ENCODE peak calls at places on chromosomes 13 and 19, in four cellular contexts. One of them, this sample, is unnamed.

GRCh38 chr13:98228661-98229349 is 51.7 kb upstream of the RNF113B start:
- DNase-seq in K562: no peak
- DNase-seq in WTC11: no peak
- DNase-seq in GM12878: no peak
- DNase-seq in this sample: no peak

GRCh38 chr13:75760182-75760981 is 124.3 kb downstream of the LMO7 start:
- DNase-seq in K562: no peak
- DNase-seq in WTC11: no peak
- DNase-seq in GM12878: no peak
- DNase-seq in this sample: peak

GRCh38 chr13:21849323-21849722 is 178.4 kb downstream of the FGF9 start:
- DNase-seq in K562: peak
- DNase-seq in WTC11: no peak
- DNase-seq in GM12878: peak
- DNase-seq in this sample: peak

GRCh38 chr19:38323276-38323675 is 3.6 kb downstream of the KCNK6 start:
- DNase-seq in K562: no peak
- DNase-seq in WTC11: no peak
- DNase-seq in GM12878: no peak
- DNase-seq in this sample: no peak

GRCh38 chr13:20263393-20264044 is 31.4 kb upstream of the GJB6 start:
- DNase-seq in K562: no peak
- DNase-seq in WTC11: no peak
- DNase-seq in GM12878: no peak
- DNase-seq in this sample: peak

GRCh38 chr13:94233401-94233800 is 246.1 kb downstream of the DCT start:
- DNase-seq in K562: no peak
- DNase-seq in WTC11: no peak
- DNase-seq in GM12878: no peak
- DNase-seq in this sample: no peak

GRCh38 chr19:33297401-33298145 is 4.8 kb downstream of the CEBPA start:
- DNase-seq in K562: no peak
- DNase-seq in WTC11: no peak
- DNase-seq in GM12878: no peak
- DNase-seq in this sample: no peak

GRCh38 chr13:78913656-78914055 is 254.7 kb upstream of the OBI1 start:
- DNase-seq in K562: no peak
- DNase-seq in WTC11: no peak
- DNase-seq in GM12878: no peak
- DNase-seq in this sample: no peak

GRCh38 chr13:77323858-77324257 is 3.0 kb downstream of the MYCBP2 start:
- DNase-seq in K562: no peak
- DNase-seq in WTC11: no peak
- DNase-seq in GM12878: no peak
- DNase-seq in this sample: no peak

GRCh38 chr13:43061496-43062280 is 38.3 kb downstream of the DNAJC15 start:
- DNase-seq in K562: no peak
- DNase-seq in WTC11: no peak
- DNase-seq in GM12878: no peak
- DNase-seq in this sample: no peak

GRCh38 chr13:43054803-43055802 is 31.7 kb downstream of the DNAJC15 start:
- DNase-seq in K562: no peak
- DNase-seq in WTC11: peak
- DNase-seq in GM12878: no peak
- DNase-seq in this sample: peak

GRCh38 chr13:43058836-43059235 is 35.5 kb downstream of the DNAJC15 start:
- DNase-seq in K562: no peak
- DNase-seq in WTC11: no peak
- DNase-seq in GM12878: no peak
- DNase-seq in this sample: no peak

GRCh38 chr13:43057653-43058317 is 34.4 kb downstream of the DNAJC15 start:
- DNase-seq in K562: no peak
- DNase-seq in WTC11: peak
- DNase-seq in GM12878: no peak
- DNase-seq in this sample: peak

GRCh38 chr13:43058318-43058674 is 34.9 kb downstream of the DNAJC15 start:
- DNase-seq in K562: no peak
- DNase-seq in WTC11: peak
- DNase-seq in GM12878: no peak
- DNase-seq in this sample: peak
- TF ChIP-seq CBFB in K562: no peak
- TF ChIP-seq CBFB in WTC11: no peak
- TF ChIP-seq CBFB in GM12878: no peak
- TF ChIP-seq CBFB in this sample: no peak

DNA sequence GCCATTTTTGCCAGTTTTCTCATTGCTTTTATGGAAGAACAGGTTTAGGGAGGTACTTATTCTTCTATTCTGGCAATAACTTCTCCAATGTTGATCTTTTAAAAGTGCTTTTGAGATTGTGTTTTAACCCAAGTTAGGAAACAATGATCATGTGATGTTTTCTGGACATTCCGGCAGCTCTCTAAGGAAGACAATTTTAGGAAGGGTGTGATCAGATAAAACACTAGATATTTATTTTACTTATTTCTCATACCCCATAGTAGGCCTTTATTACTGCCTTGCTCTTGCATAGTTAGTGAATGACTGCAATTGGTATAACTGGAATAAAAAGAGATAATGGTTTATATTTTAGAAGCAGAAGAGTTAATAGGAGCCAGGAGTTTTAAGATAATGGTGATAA is 68.4 kb upstream of the SPATA13 start:
- DNase-seq in K562: no peak
- DNase-seq in WTC11: no peak
- DNase-seq in GM12878: no peak
- DNase-seq in this sample: no peak
- TF ChIP-seq CBFB in K562: no peak
- TF ChIP-seq CBFB in WTC11: no peak
- TF ChIP-seq CBFB in GM12878: no peak
- TF ChIP-seq CBFB in this sample: no peak

GRCh38 chr19:58361900-58362271 is 665 bp downstream of the ZNF497 start:
- DNase-seq in K562: peak
- DNase-seq in WTC11: no peak
- DNase-seq in GM12878: no peak
- DNase-seq in this sample: peak
- TF ChIP-seq CBFB in K562: no peak
- TF ChIP-seq CBFB in WTC11: no peak
- TF ChIP-seq CBFB in GM12878: no peak
- TF ChIP-seq CBFB in this sample: no peak

GRCh38 chr19:58572818-58573657 is at the start of gene MZF1:
- DNase-seq in K562: peak
- DNase-seq in WTC11: peak
- DNase-seq in GM12878: peak
- DNase-seq in this sample: peak

GRCh38 chr19:58578430-58578925 is 5.3 kb upstream of the MZF1 start:
- DNase-seq in K562: no peak
- DNase-seq in WTC11: no peak
- DNase-seq in GM12878: no peak
- DNase-seq in this sample: no peak

GRCh38 chr19:58577581-58578429 is 4.7 kb upstream of the MZF1 start:
- DNase-seq in K562: no peak
- DNase-seq in WTC11: no peak
- DNase-seq in GM12878: no peak
- DNase-seq in this sample: no peak

GRCh38 chr19:58573658-58574164 is 576 bp upstream of the MZF1 start:
- DNase-seq in K562: no peak
- DNase-seq in WTC11: no peak
- DNase-seq in GM12878: no peak
- DNase-seq in this sample: no peak

GRCh38 chr19:58575183-58576041 is 2.3 kb upstream of the MZF1 start:
- DNase-seq in K562: peak
- DNase-seq in WTC11: peak
- DNase-seq in GM12878: peak
- DNase-seq in this sample: peak
- TF ChIP-seq CBFB in K562: no peak
- TF ChIP-seq CBFB in WTC11: no peak
- TF ChIP-seq CBFB in GM12878: no peak
- TF ChIP-seq CBFB in this sample: peak

GRCh38 chr13:42266464-42266863 is 5.5 kb upstream of the AKAP11 start:
- DNase-seq in K562: no peak
- DNase-seq in WTC11: no peak
- DNase-seq in GM12878: no peak
- DNase-seq in this sample: no peak
- TF ChIP-seq CBFB in K562: no peak
- TF ChIP-seq CBFB in WTC11: no peak
- TF ChIP-seq CBFB in GM12878: no peak
- TF ChIP-seq CBFB in this sample: no peak

DNA sequence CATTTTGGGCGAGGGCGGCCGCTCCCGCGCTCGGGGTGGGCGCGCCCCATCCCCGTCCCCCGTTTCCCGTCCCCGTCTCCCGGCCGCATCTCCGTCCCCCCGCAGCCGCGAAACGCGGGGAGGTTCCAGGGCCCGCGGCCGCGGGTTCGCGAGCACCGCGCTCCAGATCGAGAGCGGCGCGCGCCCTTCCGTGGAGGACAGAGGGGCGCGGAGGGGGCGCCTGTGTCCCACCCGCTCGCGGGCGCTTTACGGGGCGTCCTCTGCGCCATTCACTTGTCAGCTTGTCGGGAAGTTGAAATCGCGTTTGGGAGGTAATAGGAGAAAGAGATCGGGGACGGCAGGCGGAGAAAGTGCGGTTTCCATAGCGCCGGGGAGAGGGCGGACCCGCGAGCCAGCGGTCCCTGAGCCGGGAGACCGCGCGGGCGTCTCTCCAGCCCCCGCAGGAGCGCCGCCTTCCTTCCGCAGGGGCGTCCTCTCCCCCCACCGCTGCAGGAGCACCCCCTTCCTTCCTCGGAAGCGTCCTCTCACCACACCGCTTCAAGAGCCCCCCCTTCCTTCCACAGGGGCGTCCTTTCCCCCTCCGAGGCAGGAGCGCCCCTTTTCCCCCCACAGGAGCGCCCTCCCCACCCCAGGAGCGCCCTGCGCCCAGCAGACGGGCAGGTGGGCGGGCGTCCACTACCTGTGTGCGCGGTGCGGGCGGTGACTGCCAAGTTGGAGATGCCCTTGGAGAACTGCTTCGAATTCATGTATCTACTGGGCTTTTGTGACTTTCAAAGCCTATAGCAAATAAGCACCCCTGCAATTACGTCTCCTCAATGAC is 962 bp upstream of the IRS2 start:
- DNase-seq in K562: peak
- DNase-seq in WTC11: peak
- DNase-seq in GM12878: no peak
- DNase-seq in this sample: no peak
- TF ChIP-seq CBFB in K562: no peak
- TF ChIP-seq CBFB in WTC11: no peak
- TF ChIP-seq CBFB in GM12878: no peak
- TF ChIP-seq CBFB in this sample: no peak

DNA sequence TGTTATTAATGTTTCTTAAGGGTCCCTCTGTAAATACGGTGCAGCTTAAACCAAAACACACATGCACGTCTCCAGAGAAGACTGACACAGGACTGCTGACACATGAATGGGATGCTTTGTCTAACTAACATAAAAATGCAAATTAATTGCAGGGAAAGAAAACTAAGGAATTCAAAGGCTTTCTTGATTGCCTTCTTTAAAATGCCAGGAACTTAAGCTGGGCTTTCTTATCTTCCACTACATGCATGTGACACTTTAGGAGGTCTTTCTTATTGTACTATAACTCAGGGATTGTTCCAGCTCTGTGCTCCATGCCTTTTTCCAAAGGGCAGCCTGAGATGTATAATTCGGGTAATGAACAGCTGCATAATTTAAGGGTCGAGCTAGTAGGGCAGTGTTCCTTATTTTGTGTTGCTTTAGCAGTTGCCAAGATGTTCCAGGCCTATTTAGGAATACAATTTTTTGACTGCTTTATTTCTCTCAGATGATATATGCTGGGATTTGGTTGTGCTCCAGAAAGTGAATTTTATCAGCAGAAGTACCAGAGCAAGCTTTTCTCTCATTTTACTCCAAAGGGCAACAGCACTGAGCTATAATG is 885.3 kb downstream of the PCDH9 start:
- DNase-seq in K562: no peak
- DNase-seq in WTC11: no peak
- DNase-seq in GM12878: no peak
- DNase-seq in this sample: no peak
- TF ChIP-seq CBFB in K562: no peak
- TF ChIP-seq CBFB in WTC11: no peak
- TF ChIP-seq CBFB in GM12878: no peak
- TF ChIP-seq CBFB in this sample: no peak

DNA sequence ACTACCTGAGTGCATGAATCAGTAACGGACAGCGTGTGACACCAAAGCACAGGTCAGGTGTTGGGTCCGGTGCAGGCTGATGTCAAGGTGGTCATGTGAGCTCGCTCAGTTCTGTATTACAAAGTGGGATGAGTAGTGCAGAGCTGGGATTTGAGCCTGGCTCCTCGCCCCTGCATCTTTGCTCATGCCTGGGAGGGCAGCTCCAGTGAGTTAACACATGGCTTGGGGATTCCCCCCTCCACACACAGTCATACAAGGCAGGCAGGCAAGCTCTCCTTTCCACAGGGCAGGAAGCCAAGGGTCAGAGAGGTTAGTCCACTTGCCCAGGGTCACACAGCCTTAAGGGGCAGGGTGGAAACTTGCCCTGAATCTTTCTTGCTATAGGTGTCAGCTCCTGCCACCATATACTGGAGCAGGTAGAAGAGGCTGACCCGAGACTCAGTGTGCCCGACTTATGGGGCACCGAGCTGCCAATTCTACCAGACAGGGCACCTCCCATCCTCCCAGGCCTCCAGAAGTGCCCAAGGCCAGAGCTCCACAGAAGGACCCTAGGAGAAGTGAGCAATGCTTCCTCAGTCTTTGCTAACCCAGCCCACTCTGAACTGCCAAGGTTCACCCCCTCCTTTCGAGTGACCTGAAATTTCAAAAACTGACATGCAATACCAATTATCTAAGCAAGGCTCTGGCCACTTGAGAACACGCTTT is 35.4 kb downstream of the ZNF787 start:
- DNase-seq in K562: no peak
- DNase-seq in WTC11: no peak
- DNase-seq in GM12878: no peak
- DNase-seq in this sample: no peak
- TF ChIP-seq CBFB in K562: no peak
- TF ChIP-seq CBFB in WTC11: no peak
- TF ChIP-seq CBFB in GM12878: no peak
- TF ChIP-seq CBFB in this sample: no peak

GRCh38 chr19:46412983-46413261 is 442 bp downstream of the CCDC8 start:
- DNase-seq in K562: peak
- DNase-seq in WTC11: no peak
- DNase-seq in GM12878: no peak
- DNase-seq in this sample: no peak

GRCh38 chr19:46413262-46414031 is at the start of gene CCDC8:
- DNase-seq in K562: peak
- DNase-seq in WTC11: peak
- DNase-seq in GM12878: no peak
- DNase-seq in this sample: no peak

GRCh38 chr19:46412034-46412982 is 1.1 kb downstream of the CCDC8 start:
- DNase-seq in K562: no peak
- DNase-seq in WTC11: no peak
- DNase-seq in GM12878: no peak
- DNase-seq in this sample: no peak

GRCh38 chr19:46420056-46420455 is 6.7 kb upstream of the CCDC8 start:
- DNase-seq in K562: no peak
- DNase-seq in WTC11: no peak
- DNase-seq in GM12878: no peak
- DNase-seq in this sample: no peak

GRCh38 chr19:46416077-46416709 is 2.8 kb upstream of the CCDC8 start:
- DNase-seq in K562: peak
- DNase-seq in WTC11: peak
- DNase-seq in GM12878: no peak
- DNase-seq in this sample: peak
- TF ChIP-seq CBFB in K562: no peak
- TF ChIP-seq CBFB in WTC11: no peak
- TF ChIP-seq CBFB in GM12878: no peak
- TF ChIP-seq CBFB in this sample: no peak